ENCODE peak calls at places on chromosome 1, in ten cellular contexts. C, J, A, I, N, X, M, T, H and U are unnamed samples.

GRCh38 chr1:10701145-10701544 is 95.3 kb downstream of the CASZ1 start:
- DNase-seq in C (no peak), J (no peak), A (no peak), I (no peak), N (no peak), X (no peak), M (no peak), T (no peak), H (no peak), U (no peak)

GRCh38 chr1:234660536-234661133 is 50.7 kb upstream of the IRF2BP2 start:
- DNase-seq in C (no peak), J (no peak), A (no peak), I (no peak), N (no peak), X (no peak), M (no peak), T (no peak), H (no peak), U (no peak)

GRCh38 chr1:84133479-84133878 is 10.6 kb upstream of the PRKACB start:
- DNase-seq in C (no peak), J (no peak), A (no peak), I (no peak), N (no peak), X (no peak), M (no peak), T (no peak), H (no peak), U (no peak)

GRCh38 chr1:14138135-14138506 is 438.1 kb downstream of the PRDM2 start:
- DNase-seq in C (no peak), J (no peak), A (no peak), I (no peak), N (no peak), X (no peak), M (no peak), T (no peak), H (no peak), U (no peak)

GRCh38 chr1:52403566-52404115 is 582 bp downstream of the ORC1 start:
- DNase-seq in C (peak), J (peak), A (no peak), I (peak), N (peak), X (peak), M (peak), T (peak), H (no peak), U (peak)

GRCh38 chr1:21607549-21608529 is 61.3 kb downstream of the RAP1GAP start:
- DNase-seq in C (peak), J (peak), A (peak), I (peak), N (peak), X (peak), M (peak), T (peak), H (peak), U (peak)

GRCh38 chr1:214396319-214396718 is 115.4 kb downstream of the SMYD2 start:
- DNase-seq in C (no peak), J (peak), A (no peak), I (no peak), N (no peak), X (peak), M (no peak), T (no peak), H (no peak), U (no peak)

GRCh38 chr1:38728176-38728908 is 131.2 kb downstream of the RRAGC start:
- DNase-seq in C (peak), J (peak), A (peak), I (peak), N (no peak), X (no peak), M (peak), T (no peak), H (no peak), U (no peak)

GRCh38 chr1:221035680-221036153 is 156.5 kb downstream of the HLX start:
- DNase-seq in C (no peak), J (peak), A (no peak), I (peak), N (no peak), X (no peak), M (peak), T (no peak), H (no peak), U (no peak)

GRCh38 chr1:40848530-40849189 is 13.5 kb downstream of the CITED4 start:
- DNase-seq in C (peak), J (peak), A (peak), I (peak), N (peak), X (peak), M (peak), T (peak), H (no peak), U (no peak)

GRCh38 chr1:29706936-29707335 is 470.6 kb downstream of the PTPRU start:
- DNase-seq in C (peak), J (peak), A (no peak), I (peak), N (peak), X (no peak), M (peak), T (no peak), H (no peak), U (no peak)

GRCh38 chr1:109586055-109586454 is 33.4 kb downstream of the GNAT2 start:
- DNase-seq in C (no peak), J (no peak), A (no peak), I (no peak), N (no peak), X (no peak), M (no peak), T (no peak), H (no peak), U (no peak)

GRCh38 chr1:7389201-7389785 is 381.8 kb upstream of the VAMP3 start:
- DNase-seq in C (no peak), J (peak), A (peak), I (no peak), N (no peak), X (no peak), M (peak), T (no peak), H (no peak), U (no peak)

GRCh38 chr1:164801246-164801731 is 242.3 kb downstream of the PBX1 start:
- DNase-seq in C (no peak), J (no peak), A (no peak), I (no peak), N (no peak), X (no peak), M (no peak), T (no peak), H (no peak), U (no peak)

GRCh38 chr1:53449693-53450092 is 9.5 kb upstream of the DMRTB1 start:
- DNase-seq in C (no peak), J (no peak), A (no peak), I (no peak), N (no peak), X (no peak), M (no peak), T (no peak), H (no peak), U (no peak)

GRCh38 chr1:59046134-59046533 is 250.8 kb upstream of the FGGY start:
- DNase-seq in C (no peak), J (peak), A (no peak), I (no peak), N (no peak), X (no peak), M (no peak), T (no peak), H (no peak), U (no peak)

GRCh38 chr1:239814306-239814881 is 277.3 kb upstream of the FMN2 start:
- DNase-seq in C (peak), J (peak), A (no peak), I (no peak), N (no peak), X (peak), M (peak), T (no peak), H (no peak), U (no peak)

GRCh38 chr1:61183471-61184034 is 101.2 kb downstream of the NFIA start:
- DNase-seq in C (no peak), J (peak), A (peak), I (no peak), N (no peak), X (no peak), M (peak), T (no peak), H (no peak), U (no peak)

GRCh38 chr1:111592389-111593361 is 26.9 kb upstream of the RAP1A start:
- DNase-seq in C (peak), J (peak), A (peak), I (peak), N (peak), X (no peak), M (peak), T (peak), H (no peak), U (peak)

GRCh38 chr1:156677616-156678596 is 699 bp upstream of the NES start:
- DNase-seq in C (peak), J (peak), A (peak), I (no peak), N (peak), X (peak), M (peak), T (no peak), H (no peak), U (no peak)

GRCh38 chr1:236800002-236800620 is 5.0 kb downstream of the MTR start:
- DNase-seq in C (peak), J (peak), A (no peak), I (no peak), N (no peak), X (no peak), M (peak), T (no peak), H (no peak), U (no peak)

GRCh38 chr1:224041032-224041431 is 72.9 kb upstream of the FBXO28 start:
- DNase-seq in C (no peak), J (no peak), A (no peak), I (no peak), N (no peak), X (no peak), M (no peak), T (no peak), H (no peak), U (no peak)

GRCh38 chr1:177256153-177256814 is 85.5 kb downstream of the BRINP2 start:
- DNase-seq in C (peak), J (peak), A (peak), I (peak), N (peak), X (peak), M (peak), T (no peak), H (no peak), U (no peak)
- TF ChIP-seq CTCF in C (peak), J (peak), A (peak), I (peak), N (peak), X (peak), M (peak), T (peak), H (peak), U (no peak)

GRCh38 chr1:153869486-153869885 is 53.3 kb downstream of the GATAD2B start:
- DNase-seq in C (no peak), J (no peak), A (no peak), I (no peak), N (no peak), X (no peak), M (no peak), T (no peak), H (no peak), U (no peak)

GRCh38 chr1:153860285-153860684 is 62.5 kb downstream of the GATAD2B start:
- DNase-seq in C (no peak), J (no peak), A (no peak), I (no peak), N (no peak), X (no peak), M (no peak), T (no peak), H (no peak), U (no peak)

GRCh38 chr1:153866045-153866850 is 56.5 kb downstream of the GATAD2B start:
- DNase-seq in C (no peak), J (peak), A (no peak), I (peak), N (no peak), X (peak), M (peak), T (no peak), H (no peak), U (no peak)
- TF ChIP-seq CTCF in C (no peak), J (no peak), A (no peak), I (no peak), N (no peak), X (no peak), M (no peak), T (no peak), H (no peak), U (no peak)

DNA sequence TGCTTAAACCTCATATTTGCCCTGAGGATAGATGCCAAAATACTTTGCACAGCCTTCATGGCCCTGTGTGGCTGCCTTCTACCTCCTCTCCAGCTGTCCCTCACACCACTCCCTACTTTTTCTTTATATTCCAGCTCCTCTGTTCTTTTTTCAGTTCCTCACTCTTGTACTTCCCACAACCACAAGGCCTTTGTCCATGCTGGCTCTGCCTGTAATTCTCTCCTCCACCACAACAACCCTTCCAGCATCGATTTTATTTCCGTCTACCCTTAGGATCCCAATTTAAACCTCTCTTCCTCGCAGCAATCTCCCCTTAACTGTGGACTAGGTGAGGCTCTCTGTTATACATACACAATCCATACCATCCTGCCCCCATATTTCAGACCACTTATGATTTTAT is 90.3 kb upstream of the ZC3H11B start:
- DNase-seq in C (no peak), J (no peak), A (no peak), I (no peak), N (no peak), X (no peak), M (peak), T (no peak), H (no peak), U (no peak)
- TF ChIP-seq CTCF in C (no peak), J (no peak), A (no peak), I (no peak), N (no peak), X (no peak), M (no peak), T (peak), H (no peak), U (no peak)

GRCh38 chr1:167516404-167517388 is 1.6 kb downstream of the CD247 start:
- DNase-seq in C (peak), J (no peak), A (no peak), I (no peak), N (no peak), X (no peak), M (no peak), T (no peak), H (no peak), U (no peak)
- TF ChIP-seq CTCF in C (peak), J (no peak), A (no peak), I (no peak), N (no peak), X (no peak), M (no peak), T (no peak), H (no peak), U (no peak)

GRCh38 chr1:201128476-201128875 is 1.5 kb upstream of the ASCL5 start:
- DNase-seq in C (no peak), J (no peak), A (no peak), I (no peak), N (no peak), X (no peak), M (no peak), T (no peak), H (no peak), U (no peak)
- TF ChIP-seq CTCF in C (no peak), J (no peak), A (no peak), I (no peak), N (no peak), X (no peak), M (no peak), T (no peak), H (no peak), U (no peak)

DNA sequence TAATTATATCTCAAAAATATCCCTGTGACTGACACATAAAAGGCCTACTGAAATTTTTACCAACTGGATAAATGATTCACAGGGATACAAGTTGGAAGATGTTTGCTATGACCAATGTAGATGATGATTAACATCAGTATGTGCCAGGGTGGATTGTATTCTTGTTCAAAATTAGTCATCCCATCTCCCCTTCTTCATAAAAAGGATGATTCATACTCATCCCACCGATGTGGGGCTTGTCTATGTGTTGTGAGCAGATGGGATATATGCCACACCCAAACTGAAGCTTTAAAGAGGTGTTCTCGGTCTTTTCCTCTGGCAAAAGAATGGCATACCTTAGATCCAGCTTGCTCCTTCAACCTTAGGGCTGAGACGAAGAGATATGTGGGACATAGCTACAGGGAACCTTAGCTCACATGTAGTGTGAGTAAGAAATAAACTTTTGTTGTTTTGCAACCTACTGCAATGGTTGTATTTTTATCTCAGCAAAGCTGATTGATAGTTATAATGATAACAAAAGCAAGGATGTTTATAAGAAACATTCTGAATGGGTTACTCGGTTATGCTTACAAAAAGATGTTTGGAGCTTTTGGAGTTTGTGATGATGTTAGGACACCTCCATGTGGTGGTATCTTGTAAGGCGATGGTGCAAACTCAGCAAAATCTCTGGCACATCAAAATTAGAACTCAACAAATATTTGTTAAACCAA is 29.4 kb downstream of the SPATA17 start:
- DNase-seq in C (peak), J (peak), A (no peak), I (peak), N (no peak), X (peak), M (peak), T (peak), H (no peak), U (no peak)
- TF ChIP-seq CTCF in C (peak), J (peak), A (peak), I (peak), N (peak), X (peak), M (peak), T (peak), H (no peak), U (no peak)